ENCODE peak calls at places on chromosome 18, in six cellular contexts. One of them, this sample, is unnamed.
A peak's percentile ranks its signal among the peaks of the same experiment; 100 is the strongest.

GRCh38 chr18:74242451-74243096 is 49.2 kb downstream of the CYB5A start:
- DNase-seq in GM23248: no peak
- DNase-seq in MM.1S: no peak
- DNase-seq in PC-3: peak; percentile 26
- DNase-seq in neural progenitor cell: no peak
- DNase-seq in GM23338: peak; percentile 20
- DNase-seq in this sample: no peak

GRCh38 chr18:47795448-47795843 is 135.0 kb downstream of the SMAD2 start:
- DNase-seq in GM23248: no peak
- DNase-seq in MM.1S: no peak
- DNase-seq in PC-3: no peak
- DNase-seq in neural progenitor cell: no peak
- DNase-seq in GM23338: no peak
- DNase-seq in this sample: no peak

GRCh38 chr18:7821784-7822183 is 254.7 kb downstream of the PTPRM start:
- DNase-seq in GM23248: no peak
- DNase-seq in MM.1S: no peak
- DNase-seq in PC-3: no peak
- DNase-seq in neural progenitor cell: no peak
- DNase-seq in GM23338: no peak
- DNase-seq in this sample: no peak

GRCh38 chr18:3051718-3052410 is 38.9 kb upstream of the LPIN2 start:
- DNase-seq in GM23248: no peak
- DNase-seq in MM.1S: no peak
- DNase-seq in PC-3: no peak
- DNase-seq in neural progenitor cell: no peak
- DNase-seq in GM23338: no peak
- DNase-seq in this sample: peak; percentile 49

GRCh38 chr18:67199993-67200617 is 316.4 kb downstream of the DSEL start:
- DNase-seq in GM23248: peak; percentile 60
- DNase-seq in MM.1S: peak; percentile 75
- DNase-seq in PC-3: peak; percentile 80
- DNase-seq in neural progenitor cell: peak; percentile 60
- DNase-seq in GM23338: peak; percentile 69
- DNase-seq in this sample: no peak

GRCh38 chr18:7198326-7198725 is 32.6 kb upstream of the LRRC30 start:
- DNase-seq in GM23248: no peak
- DNase-seq in MM.1S: no peak
- DNase-seq in PC-3: no peak
- DNase-seq in neural progenitor cell: no peak
- DNase-seq in GM23338: no peak
- DNase-seq in this sample: no peak

GRCh38 chr18:33152376-33152775 is 288.1 kb downstream of the CCDC178 start:
- DNase-seq in GM23248: no peak
- DNase-seq in MM.1S: no peak
- DNase-seq in PC-3: no peak
- DNase-seq in neural progenitor cell: no peak
- DNase-seq in GM23338: no peak
- DNase-seq in this sample: no peak

GRCh38 chr18:72993245-72993644 is 125.5 kb upstream of the NETO1 start:
- DNase-seq in GM23248: no peak
- DNase-seq in MM.1S: no peak
- DNase-seq in PC-3: peak; percentile 73
- DNase-seq in neural progenitor cell: no peak
- DNase-seq in GM23338: no peak
- DNase-seq in this sample: peak; percentile 65

GRCh38 chr18:70181015-70181414 is 24.5 kb downstream of the RTTN start:
- DNase-seq in GM23248: peak; percentile 76
- DNase-seq in MM.1S: no peak
- DNase-seq in PC-3: peak; percentile 47
- DNase-seq in neural progenitor cell: no peak
- DNase-seq in GM23338: no peak
- DNase-seq in this sample: peak; percentile 3

GRCh38 chr18:64720781-64721464 is 572.0 kb upstream of the LINC00305 start:
- DNase-seq in GM23248: no peak
- DNase-seq in MM.1S: no peak
- DNase-seq in PC-3: peak; percentile 15
- DNase-seq in neural progenitor cell: peak; percentile 78
- DNase-seq in GM23338: no peak
- DNase-seq in this sample: no peak

GRCh38 chr18:45284174-45284573 is 331.1 kb upstream of the SLC14A2 start:
- DNase-seq in GM23248: no peak
- DNase-seq in MM.1S: no peak
- DNase-seq in PC-3: no peak
- DNase-seq in neural progenitor cell: no peak
- DNase-seq in GM23338: peak; percentile 22
- DNase-seq in this sample: no peak

GRCh38 chr18:78873916-78874505 is 105.6 kb upstream of the SALL3 start:
- DNase-seq in GM23248: peak; percentile 41
- DNase-seq in MM.1S: no peak
- DNase-seq in PC-3: peak; percentile 6
- DNase-seq in neural progenitor cell: no peak
- DNase-seq in GM23338: no peak
- DNase-seq in this sample: no peak

GRCh38 chr18:79846936-79847557 is 49.3 kb downstream of the KCNG2 start:
- DNase-seq in GM23248: peak; percentile 18
- DNase-seq in MM.1S: no peak
- DNase-seq in PC-3: no peak
- DNase-seq in neural progenitor cell: no peak
- DNase-seq in GM23338: no peak
- DNase-seq in this sample: no peak

GRCh38 chr18:4854664-4855063 is 342.4 kb downstream of the AKAIN1 start:
- DNase-seq in GM23248: no peak
- DNase-seq in MM.1S: no peak
- DNase-seq in PC-3: no peak
- DNase-seq in neural progenitor cell: peak; percentile 42
- DNase-seq in GM23338: peak; percentile 54
- DNase-seq in this sample: no peak

GRCh38 chr18:36331541-36331971 is 34.0 kb downstream of the FHOD3 start:
- DNase-seq in GM23248: no peak
- DNase-seq in MM.1S: no peak
- DNase-seq in PC-3: no peak
- DNase-seq in neural progenitor cell: no peak
- DNase-seq in GM23338: no peak
- DNase-seq in this sample: no peak

GRCh38 chr18:35141077-35141476 is 99.8 kb upstream of the ZNF397 start:
- DNase-seq in GM23248: no peak
- DNase-seq in MM.1S: no peak
- DNase-seq in PC-3: no peak
- DNase-seq in neural progenitor cell: no peak
- DNase-seq in GM23338: no peak
- DNase-seq in this sample: no peak

GRCh38 chr18:7575465-7576026 is 8.4 kb downstream of the PTPRM start:
- DNase-seq in GM23248: peak; percentile 74
- DNase-seq in MM.1S: peak; percentile 21
- DNase-seq in PC-3: peak; percentile 83
- DNase-seq in neural progenitor cell: no peak
- DNase-seq in GM23338: no peak
- DNase-seq in this sample: peak; percentile 65

GRCh38 chr18:45353530-45353929 is 261.7 kb upstream of the SLC14A2 start:
- DNase-seq in GM23248: peak; percentile 74
- DNase-seq in MM.1S: no peak
- DNase-seq in PC-3: peak; percentile 40
- DNase-seq in neural progenitor cell: no peak
- DNase-seq in GM23338: no peak
- DNase-seq in this sample: peak; percentile 18

GRCh38 chr18:75029456-75029855 is 179.5 kb downstream of the PTGR3 start:
- DNase-seq in GM23248: no peak
- DNase-seq in MM.1S: no peak
- DNase-seq in PC-3: no peak
- DNase-seq in neural progenitor cell: no peak
- DNase-seq in GM23338: no peak
- DNase-seq in this sample: no peak

GRCh38 chr18:6881034-6881800 is 151.7 kb downstream of the ARHGAP28 start:
- DNase-seq in GM23248: peak; percentile 14
- DNase-seq in MM.1S: no peak
- DNase-seq in PC-3: no peak
- DNase-seq in neural progenitor cell: peak; percentile 38
- DNase-seq in GM23338: no peak
- DNase-seq in this sample: no peak

GRCh38 chr18:31643003-31643402 is 41.4 kb downstream of the B4GALT6 start:
- DNase-seq in GM23248: peak; percentile 53
- DNase-seq in MM.1S: no peak
- DNase-seq in PC-3: peak; percentile 48
- DNase-seq in neural progenitor cell: no peak
- DNase-seq in GM23338: no peak
- DNase-seq in this sample: no peak

GRCh38 chr18:34224423-34225217 is at the start of gene NOL4:
- DNase-seq in GM23248: peak; percentile 22
- DNase-seq in MM.1S: no peak
- DNase-seq in PC-3: peak; percentile 36
- DNase-seq in neural progenitor cell: peak; percentile 99
- DNase-seq in GM23338: peak; percentile 99
- DNase-seq in this sample: no peak

GRCh38 chr18:43486462-43486861 is 209.2 kb upstream of the SYT4 start:
- DNase-seq in GM23248: peak; percentile 1
- DNase-seq in MM.1S: peak; percentile 15
- DNase-seq in PC-3: no peak
- DNase-seq in neural progenitor cell: peak; percentile 55
- DNase-seq in GM23338: peak; percentile 73
- DNase-seq in this sample: no peak

GRCh38 chr18:77053616-77054287 is 78.8 kb downstream of the MBP start:
- DNase-seq in GM23248: no peak
- DNase-seq in MM.1S: no peak
- DNase-seq in PC-3: no peak
- DNase-seq in neural progenitor cell: no peak
- DNase-seq in GM23338: no peak
- DNase-seq in this sample: no peak
- H3F3A ChIP-seq in GM23248: no peaks in the 10 kb centered on the region
- H3F3A ChIP-seq in MM.1S: no peaks in the 10 kb centered on the region
- H3F3A ChIP-seq in PC-3: peaks cover 8% of the 10 kb centered on the region
- H3F3A ChIP-seq in neural progenitor cell: peaks cover 15% of the 10 kb centered on the region
- H3F3A ChIP-seq in GM23338: no peaks in the 10 kb centered on the region
- H3F3A ChIP-seq in this sample: peaks cover 35% of the 10 kb centered on the region

DNA sequence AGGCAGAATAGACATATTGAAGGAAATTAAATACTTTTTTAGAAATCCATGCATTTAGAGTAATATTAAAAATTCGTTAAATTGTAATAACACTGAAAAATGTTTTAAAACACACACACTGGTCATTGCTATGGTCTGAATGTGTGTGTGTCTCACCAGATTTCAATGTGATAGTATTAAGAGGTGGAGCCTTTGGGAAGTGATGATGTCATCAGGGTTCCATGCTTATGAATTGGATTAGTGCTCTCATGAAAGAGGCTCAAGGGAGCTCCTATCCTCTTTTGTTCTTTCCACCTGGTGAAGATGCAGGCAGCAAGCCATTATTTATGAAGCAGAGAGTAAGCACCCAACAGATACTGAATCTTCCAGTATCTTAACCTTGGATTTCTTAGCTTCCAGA is 441.8 kb downstream of the CDH2 start:
- DNase-seq in GM23248: no peak
- DNase-seq in MM.1S: no peak
- DNase-seq in PC-3: no peak
- DNase-seq in neural progenitor cell: no peak
- DNase-seq in GM23338: no peak
- DNase-seq in this sample: no peak
- H3F3A ChIP-seq in GM23248: no peaks in the 10 kb centered on the region
- H3F3A ChIP-seq in MM.1S: no peaks in the 10 kb centered on the region
- H3F3A ChIP-seq in PC-3: no peaks in the 10 kb centered on the region
- H3F3A ChIP-seq in neural progenitor cell: peaks cover 8% of the 10 kb centered on the region
- H3F3A ChIP-seq in GM23338: no peaks in the 10 kb centered on the region
- H3F3A ChIP-seq in this sample: no peaks in the 10 kb centered on the region

GRCh38 chr18:48943333-48943732 is 7.4 kb downstream of the SMAD7 start:
- DNase-seq in GM23248: peak; percentile 15
- DNase-seq in MM.1S: no peak
- DNase-seq in PC-3: no peak
- DNase-seq in neural progenitor cell: no peak
- DNase-seq in GM23338: no peak
- DNase-seq in this sample: no peak

GRCh38 chr18:48940854-48941531 is 9.8 kb downstream of the SMAD7 start:
- DNase-seq in GM23248: no peak
- DNase-seq in MM.1S: peak; percentile 93
- DNase-seq in PC-3: no peak
- DNase-seq in neural progenitor cell: no peak
- DNase-seq in GM23338: no peak
- DNase-seq in this sample: no peak

GRCh38 chr18:48942554-48943261 is 8.1 kb downstream of the SMAD7 start:
- DNase-seq in GM23248: peak; percentile 97
- DNase-seq in MM.1S: peak; percentile 44
- DNase-seq in PC-3: peak; percentile 83
- DNase-seq in neural progenitor cell: no peak
- DNase-seq in GM23338: no peak
- DNase-seq in this sample: peak; percentile 95

GRCh38 chr18:48942086-48942485 is 8.7 kb downstream of the SMAD7 start:
- DNase-seq in GM23248: peak; percentile 38
- DNase-seq in MM.1S: peak; percentile 6
- DNase-seq in PC-3: no peak
- DNase-seq in neural progenitor cell: no peak
- DNase-seq in GM23338: no peak
- DNase-seq in this sample: no peak

GRCh38 chr18:48941672-48942071 is 9.1 kb downstream of the SMAD7 start:
- DNase-seq in GM23248: peak; percentile 24
- DNase-seq in MM.1S: peak; percentile 19
- DNase-seq in PC-3: no peak
- DNase-seq in neural progenitor cell: no peak
- DNase-seq in GM23338: no peak
- DNase-seq in this sample: no peak
- H3F3A ChIP-seq in GM23248: peaks cover 81% of the 10 kb centered on the region
- H3F3A ChIP-seq in MM.1S: peaks cover 89% of the 10 kb centered on the region
- H3F3A ChIP-seq in PC-3: no peaks in the 10 kb centered on the region
- H3F3A ChIP-seq in neural progenitor cell: peaks cover 1% of the 10 kb centered on the region
- H3F3A ChIP-seq in GM23338: peaks cover 24% of the 10 kb centered on the region
- H3F3A ChIP-seq in this sample: peaks cover 40% of the 10 kb centered on the region

GRCh38 chr18:58941426-58942099 is 76.9 kb downstream of the ZNF532 start:
- DNase-seq in GM23248: no peak
- DNase-seq in MM.1S: no peak
- DNase-seq in PC-3: no peak
- DNase-seq in neural progenitor cell: no peak
- DNase-seq in GM23338: no peak
- DNase-seq in this sample: no peak

GRCh38 chr18:58934933-58935577 is 70.4 kb downstream of the ZNF532 start:
- DNase-seq in GM23248: no peak
- DNase-seq in MM.1S: no peak
- DNase-seq in PC-3: no peak
- DNase-seq in neural progenitor cell: no peak
- DNase-seq in GM23338: no peak
- DNase-seq in this sample: no peak

GRCh38 chr18:58934356-58934755 is 69.7 kb downstream of the ZNF532 start:
- DNase-seq in GM23248: no peak
- DNase-seq in MM.1S: no peak
- DNase-seq in PC-3: no peak
- DNase-seq in neural progenitor cell: no peak
- DNase-seq in GM23338: no peak
- DNase-seq in this sample: no peak

GRCh38 chr18:58937204-58937603 is 72.5 kb downstream of the ZNF532 start:
- DNase-seq in GM23248: peak; percentile 66
- DNase-seq in MM.1S: no peak
- DNase-seq in PC-3: no peak
- DNase-seq in neural progenitor cell: no peak
- DNase-seq in GM23338: no peak
- DNase-seq in this sample: no peak

DNA sequence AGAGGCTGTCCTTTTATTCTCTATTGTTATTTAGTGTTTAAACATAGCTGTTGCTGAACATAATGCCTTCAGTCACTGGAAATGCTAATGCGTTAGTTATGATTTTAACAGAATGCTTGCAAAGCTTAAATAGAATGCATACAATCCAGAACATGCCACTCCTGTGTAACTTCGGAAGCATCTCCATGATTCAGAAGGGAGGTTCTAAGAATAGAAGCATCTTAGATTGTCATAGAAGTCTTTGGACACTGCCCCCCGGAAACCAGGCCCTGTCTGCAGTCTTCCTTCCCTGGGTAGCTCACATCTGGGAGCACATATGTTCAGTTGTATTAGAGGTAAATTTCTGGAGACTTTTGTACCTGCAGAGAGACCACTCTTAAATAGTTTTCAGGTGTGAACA is 73.2 kb downstream of the ZNF532 start:
- DNase-seq in GM23248: peak; percentile 21
- DNase-seq in MM.1S: no peak
- DNase-seq in PC-3: no peak
- DNase-seq in neural progenitor cell: no peak
- DNase-seq in GM23338: no peak
- DNase-seq in this sample: no peak
- H3F3A ChIP-seq in GM23248: peaks cover 6% of the 10 kb centered on the region
- H3F3A ChIP-seq in MM.1S: no peaks in the 10 kb centered on the region
- H3F3A ChIP-seq in PC-3: peaks cover 3% of the 10 kb centered on the region
- H3F3A ChIP-seq in neural progenitor cell: peaks cover 8% of the 10 kb centered on the region
- H3F3A ChIP-seq in GM23338: peaks cover 34% of the 10 kb centered on the region
- H3F3A ChIP-seq in this sample: no peaks in the 10 kb centered on the region